ENCODE peak calls at places on chromosomes 16 and 17, in four cellular contexts. One of them, this sample, is unnamed.

GRCh38 chr17:50265690-50266306 is 8.5 kb upstream of the TMEM92 start:
- DNase-seq in NCI-H1092 treated with DMSO at 0.1 percent for 48 hours: peak; percentile 6
- DNase-seq in foreskin fibroblast: peak; percentile 50
- DNase-seq in heart right ventricle: no peak
- DNase-seq in this sample: no peak

GRCh38 chr16:68069511-68070248 is 15.5 kb upstream of the NFATC3 start:
- DNase-seq in NCI-H1092 treated with DMSO at 0.1 percent for 48 hours: no peak
- DNase-seq in foreskin fibroblast: no peak
- DNase-seq in heart right ventricle: peak; percentile 47
- DNase-seq in this sample: peak; percentile 64

GRCh38 chr16:17568239-17568638 is 97.5 kb upstream of the XYLT1 start:
- DNase-seq in NCI-H1092 treated with DMSO at 0.1 percent for 48 hours: no peak
- DNase-seq in foreskin fibroblast: no peak
- DNase-seq in heart right ventricle: no peak
- DNase-seq in this sample: no peak

GRCh38 chr17:61444831-61445230 is 7.4 kb upstream of the TBX4 start:
- DNase-seq in NCI-H1092 treated with DMSO at 0.1 percent for 48 hours: no peak
- DNase-seq in foreskin fibroblast: peak; percentile 73
- DNase-seq in heart right ventricle: no peak
- DNase-seq in this sample: no peak

GRCh38 chr17:41392278-41392677 is 5.1 kb downstream of the KRT31 start:
- DNase-seq in NCI-H1092 treated with DMSO at 0.1 percent for 48 hours: no peak
- DNase-seq in foreskin fibroblast: peak; percentile 82
- DNase-seq in heart right ventricle: no peak
- DNase-seq in this sample: no peak

GRCh38 chr17:73265646-73266640 is 4.3 kb upstream of the CPSF4L start:
- DNase-seq in NCI-H1092 treated with DMSO at 0.1 percent for 48 hours: no peak
- DNase-seq in foreskin fibroblast: no peak
- DNase-seq in heart right ventricle: no peak
- DNase-seq in this sample: no peak

GRCh38 chr17:67493811-67494210 is 116.7 kb downstream of the PITPNC1 start:
- DNase-seq in NCI-H1092 treated with DMSO at 0.1 percent for 48 hours: no peak
- DNase-seq in foreskin fibroblast: no peak
- DNase-seq in heart right ventricle: no peak
- DNase-seq in this sample: no peak

GRCh38 chr17:12940699-12941098 is 77.1 kb downstream of the ELAC2 start:
- DNase-seq in NCI-H1092 treated with DMSO at 0.1 percent for 48 hours: no peak
- DNase-seq in foreskin fibroblast: no peak
- DNase-seq in heart right ventricle: no peak
- DNase-seq in this sample: no peak

GRCh38 chr17:63999680-64000531 is 1.8 kb downstream of the PRR29 start:
- DNase-seq in NCI-H1092 treated with DMSO at 0.1 percent for 48 hours: no peak
- DNase-seq in foreskin fibroblast: no peak
- DNase-seq in heart right ventricle: no peak
- DNase-seq in this sample: peak; percentile 30

GRCh38 chr16:85172465-85173071 is 60.3 kb upstream of the CIBAR2 start:
- DNase-seq in NCI-H1092 treated with DMSO at 0.1 percent for 48 hours: peak; percentile 85
- DNase-seq in foreskin fibroblast: peak; percentile 72
- DNase-seq in heart right ventricle: peak; percentile 47
- DNase-seq in this sample: peak; percentile 59

GRCh38 chr17:55768946-55769624 is 18.2 kb downstream of the PCTP start:
- DNase-seq in NCI-H1092 treated with DMSO at 0.1 percent for 48 hours: no peak
- DNase-seq in foreskin fibroblast: peak; percentile 85
- DNase-seq in heart right ventricle: no peak
- DNase-seq in this sample: no peak

GRCh38 chr16:82995286-82995926 is 368.6 kb downstream of the CDH13 start:
- DNase-seq in NCI-H1092 treated with DMSO at 0.1 percent for 48 hours: no peak
- DNase-seq in foreskin fibroblast: no peak
- DNase-seq in heart right ventricle: no peak
- DNase-seq in this sample: no peak

GRCh38 chr16:383326-384020 is 1.7 kb upstream of the PGAP6 start:
- DNase-seq in NCI-H1092 treated with DMSO at 0.1 percent for 48 hours: no peak
- DNase-seq in foreskin fibroblast: no peak
- DNase-seq in heart right ventricle: peak; percentile 17
- DNase-seq in this sample: no peak

GRCh38 chr16:4058386-4058785 is 57.9 kb downstream of the ADCY9 start:
- DNase-seq in NCI-H1092 treated with DMSO at 0.1 percent for 48 hours: no peak
- DNase-seq in foreskin fibroblast: peak; percentile 49
- DNase-seq in heart right ventricle: no peak
- DNase-seq in this sample: no peak

GRCh38 chr17:37146578-37147119 is 197.9 kb downstream of the AATF start:
- DNase-seq in NCI-H1092 treated with DMSO at 0.1 percent for 48 hours: no peak
- DNase-seq in foreskin fibroblast: no peak
- DNase-seq in heart right ventricle: no peak
- DNase-seq in this sample: no peak

GRCh38 chr17:1201132-1201702 is 21.4 kb upstream of the ABR start:
- DNase-seq in NCI-H1092 treated with DMSO at 0.1 percent for 48 hours: no peak
- DNase-seq in foreskin fibroblast: no peak
- DNase-seq in heart right ventricle: no peak
- DNase-seq in this sample: peak; percentile 34

GRCh38 chr16:84795338-84796053 is 24.3 kb upstream of the CRISPLD2 start:
- DNase-seq in NCI-H1092 treated with DMSO at 0.1 percent for 48 hours: no peak
- DNase-seq in foreskin fibroblast: peak; percentile 98
- DNase-seq in heart right ventricle: peak; percentile 73
- DNase-seq in this sample: peak; percentile 81

GRCh38 chr16:6335072-6335471 is 997.6 kb upstream of the RBFOX1 start:
- DNase-seq in NCI-H1092 treated with DMSO at 0.1 percent for 48 hours: no peak
- DNase-seq in foreskin fibroblast: no peak
- DNase-seq in heart right ventricle: no peak
- DNase-seq in this sample: no peak

GRCh38 chr17:39243155-39243554 is 17.4 kb upstream of the STAC2 start:
- DNase-seq in NCI-H1092 treated with DMSO at 0.1 percent for 48 hours: no peak
- DNase-seq in foreskin fibroblast: no peak
- DNase-seq in heart right ventricle: no peak
- DNase-seq in this sample: no peak

GRCh38 chr16:69796285-69797118 is 34.4 kb downstream of the WWP2 start:
- DNase-seq in NCI-H1092 treated with DMSO at 0.1 percent for 48 hours: peak; percentile 70
- DNase-seq in foreskin fibroblast: peak; percentile 84
- DNase-seq in heart right ventricle: no peak
- DNase-seq in this sample: no peak

GRCh38 chr17:77432034-77432554 is 291.3 kb downstream of the SEC14L1 start:
- DNase-seq in NCI-H1092 treated with DMSO at 0.1 percent for 48 hours: no peak
- DNase-seq in foreskin fibroblast: no peak
- DNase-seq in heart right ventricle: no peak
- DNase-seq in this sample: no peak

GRCh38 chr17:67546578-67547527 is 169.8 kb downstream of the PITPNC1 start:
- DNase-seq in NCI-H1092 treated with DMSO at 0.1 percent for 48 hours: no peak
- DNase-seq in foreskin fibroblast: peak; percentile 70
- DNase-seq in heart right ventricle: peak; percentile 54
- DNase-seq in this sample: peak; percentile 55

GRCh38 chr16:9139965-9140364 is 48.5 kb downstream of the HAPSTR1 start:
- DNase-seq in NCI-H1092 treated with DMSO at 0.1 percent for 48 hours: no peak
- DNase-seq in foreskin fibroblast: no peak
- DNase-seq in heart right ventricle: no peak
- DNase-seq in this sample: no peak

GRCh38 chr17:68871447-68871846 is 83.7 kb downstream of the ABCA8 start:
- DNase-seq in NCI-H1092 treated with DMSO at 0.1 percent for 48 hours: no peak
- DNase-seq in foreskin fibroblast: no peak
- DNase-seq in heart right ventricle: no peak
- DNase-seq in this sample: no peak

GRCh38 chr17:2053380-2054261 is 1.3 kb upstream of the HIC1 start:
- DNase-seq in NCI-H1092 treated with DMSO at 0.1 percent for 48 hours: peak; percentile 32
- DNase-seq in foreskin fibroblast: peak; percentile 93
- DNase-seq in heart right ventricle: peak; percentile 80
- DNase-seq in this sample: peak; percentile 75

GRCh38 chr17:18921912-18922451 is 30.0 kb upstream of the SLC5A10 start:
- DNase-seq in NCI-H1092 treated with DMSO at 0.1 percent for 48 hours: no peak
- DNase-seq in foreskin fibroblast: no peak
- DNase-seq in heart right ventricle: no peak
- DNase-seq in this sample: no peak

GRCh38 chr16:69179255-69180010 is 7.5 kb upstream of the SNTB2 start:
- DNase-seq in NCI-H1092 treated with DMSO at 0.1 percent for 48 hours: peak; percentile 77
- DNase-seq in foreskin fibroblast: peak; percentile 96
- DNase-seq in heart right ventricle: peak; percentile 55
- DNase-seq in this sample: peak; percentile 80

GRCh38 chr16:67579686-67580085 is 17.4 kb downstream of the CTCF start:
- DNase-seq in NCI-H1092 treated with DMSO at 0.1 percent for 48 hours: no peak
- DNase-seq in foreskin fibroblast: no peak
- DNase-seq in heart right ventricle: no peak
- DNase-seq in this sample: no peak